ENCODE peak calls at places on chromosome 17, in seven cellular contexts. One of them, this sample, is unnamed.

GRCh38 chr17:60383379-60383778 is 8.6 kb downstream of the USP32 start:
- DNase-seq in Calu3: no peak
- DNase-seq in vagina: no peak
- DNase-seq in effector memory CD8-positive, alpha-beta T cell: no peak
- DNase-seq in H9: no peak
- DNase-seq in COLO829: no peak
- DNase-seq in iris pigment epithelial cell: peak; percentile 13
- DNase-seq in this sample: no peak

GRCh38 chr17:68954146-68954971 is 833 bp downstream of the ABCA8 start:
- DNase-seq in effector memory CD8-positive, alpha-beta T cell: no peak
- DNase-seq in COLO829: no peak
- DNase-seq in Calu3: no peak
- DNase-seq in iris pigment epithelial cell: peak; percentile 71
- DNase-seq in vagina: no peak
- DNase-seq in H9: no peak
- DNase-seq in this sample: no peak

GRCh38 chr17:27809555-27809954 is 9.2 kb upstream of the NOS2 start:
- DNase-seq in iris pigment epithelial cell: no peak
- DNase-seq in Calu3: no peak
- DNase-seq in vagina: no peak
- DNase-seq in COLO829: no peak
- DNase-seq in effector memory CD8-positive, alpha-beta T cell: no peak
- DNase-seq in H9: no peak
- DNase-seq in this sample: no peak

GRCh38 chr17:8991514-8992285 is 26.2 kb upstream of the PIK3R5 start:
- DNase-seq in Calu3: peak; percentile 71
- DNase-seq in effector memory CD8-positive, alpha-beta T cell: peak; percentile 65
- DNase-seq in H9: peak; percentile 84
- DNase-seq in vagina: no peak
- DNase-seq in iris pigment epithelial cell: peak; percentile 67
- DNase-seq in COLO829: peak; percentile 38
- DNase-seq in this sample: peak; percentile 95

GRCh38 chr17:74386397-74386796 is 19.1 kb downstream of the GPR142 start:
- DNase-seq in iris pigment epithelial cell: no peak
- DNase-seq in effector memory CD8-positive, alpha-beta T cell: no peak
- DNase-seq in Calu3: no peak
- DNase-seq in COLO829: no peak
- DNase-seq in vagina: no peak
- DNase-seq in H9: no peak
- DNase-seq in this sample: no peak

GRCh38 chr17:1003972-1004768 is 7.2 kb downstream of the TIMM22 start:
- DNase-seq in COLO829: no peak
- DNase-seq in vagina: no peak
- DNase-seq in H9: no peak
- DNase-seq in effector memory CD8-positive, alpha-beta T cell: no peak
- DNase-seq in iris pigment epithelial cell: peak; percentile 29
- DNase-seq in Calu3: no peak
- DNase-seq in this sample: no peak

GRCh38 chr17:29697371-29697770 is 74.7 kb upstream of the CORO6 start:
- DNase-seq in Calu3: no peak
- DNase-seq in COLO829: no peak
- DNase-seq in H9: no peak
- DNase-seq in iris pigment epithelial cell: no peak
- DNase-seq in effector memory CD8-positive, alpha-beta T cell: no peak
- DNase-seq in vagina: no peak
- DNase-seq in this sample: no peak

GRCh38 chr17:76643553-76644148 is at the start of gene ST6GALNAC1:
- DNase-seq in Calu3: peak; percentile 68
- DNase-seq in COLO829: no peak
- DNase-seq in iris pigment epithelial cell: no peak
- DNase-seq in H9: no peak
- DNase-seq in effector memory CD8-positive, alpha-beta T cell: no peak
- DNase-seq in vagina: no peak
- DNase-seq in this sample: no peak

GRCh38 chr17:79843917-79844815 is 4.9 kb upstream of the CBX4 start:
- DNase-seq in iris pigment epithelial cell: peak; percentile 74
- DNase-seq in Calu3: peak; percentile 73
- DNase-seq in H9: peak; percentile 70
- DNase-seq in vagina: no peak
- DNase-seq in effector memory CD8-positive, alpha-beta T cell: no peak
- DNase-seq in COLO829: peak; percentile 42
- DNase-seq in this sample: peak; percentile 89

GRCh38 chr17:52383493-52384100 is 225.1 kb upstream of the CA10 start:
- DNase-seq in Calu3: peak; percentile 17
- DNase-seq in iris pigment epithelial cell: peak; percentile 25
- DNase-seq in H9: peak; percentile 89
- DNase-seq in COLO829: peak; percentile 59
- DNase-seq in vagina: no peak
- DNase-seq in effector memory CD8-positive, alpha-beta T cell: no peak
- DNase-seq in this sample: peak; percentile 96

GRCh38 chr17:63116967-63117366 is 150.9 kb downstream of the TANC2 start:
- DNase-seq in H9: no peak
- DNase-seq in vagina: no peak
- DNase-seq in iris pigment epithelial cell: peak; percentile 29
- DNase-seq in COLO829: no peak
- DNase-seq in effector memory CD8-positive, alpha-beta T cell: no peak
- DNase-seq in Calu3: peak; percentile 58
- DNase-seq in this sample: no peak

GRCh38 chr17:1776857-1777256 is 15.0 kb downstream of the SERPINF1 start:
- DNase-seq in Calu3: no peak
- DNase-seq in iris pigment epithelial cell: no peak
- DNase-seq in effector memory CD8-positive, alpha-beta T cell: no peak
- DNase-seq in H9: no peak
- DNase-seq in vagina: no peak
- DNase-seq in COLO829: no peak
- DNase-seq in this sample: no peak

GRCh38 chr17:177762-178161 is 3.7 kb downstream of the DOC2B start:
- DNase-seq in H9: no peak
- DNase-seq in iris pigment epithelial cell: no peak
- DNase-seq in effector memory CD8-positive, alpha-beta T cell: no peak
- DNase-seq in Calu3: no peak
- DNase-seq in vagina: no peak
- DNase-seq in COLO829: no peak
- DNase-seq in this sample: no peak

GRCh38 chr17:17751996-17752821 is 71.0 kb downstream of the RAI1 start:
- DNase-seq in iris pigment epithelial cell: peak; percentile 95
- DNase-seq in COLO829: peak; percentile 96
- DNase-seq in H9: peak; percentile 100
- DNase-seq in vagina: no peak
- DNase-seq in Calu3: peak; percentile 94
- DNase-seq in effector memory CD8-positive, alpha-beta T cell: peak; percentile 97
- DNase-seq in this sample: peak; percentile 100

GRCh38 chr17:1486802-1487695 is 5.4 kb downstream of the MYO1C start:
- DNase-seq in effector memory CD8-positive, alpha-beta T cell: peak; percentile 68
- DNase-seq in iris pigment epithelial cell: peak; percentile 54
- DNase-seq in vagina: no peak
- DNase-seq in Calu3: peak; percentile 87
- DNase-seq in COLO829: no peak
- DNase-seq in H9: peak; percentile 89
- DNase-seq in this sample: peak; percentile 92

GRCh38 chr17:37067555-37068111 is 118.9 kb downstream of the AATF start:
- DNase-seq in COLO829: no peak
- DNase-seq in H9: no peak
- DNase-seq in effector memory CD8-positive, alpha-beta T cell: no peak
- DNase-seq in vagina: no peak
- DNase-seq in iris pigment epithelial cell: peak; percentile 91
- DNase-seq in Calu3: peak; percentile 94
- DNase-seq in this sample: peak; percentile 68

GRCh38 chr17:18184143-18185007 is 747 bp downstream of the ALKBH5 start:
- DNase-seq in H9: peak; percentile 61
- DNase-seq in COLO829: no peak
- DNase-seq in vagina: no peak
- DNase-seq in effector memory CD8-positive, alpha-beta T cell: peak; percentile 74
- DNase-seq in Calu3: peak; percentile 13
- DNase-seq in iris pigment epithelial cell: peak; percentile 56
- DNase-seq in this sample: peak; percentile 87

GRCh38 chr17:6639651-6640535 is 618 bp downstream of the KIAA0753 start:
- DNase-seq in H9: peak; percentile 52
- DNase-seq in Calu3: peak; percentile 23
- DNase-seq in effector memory CD8-positive, alpha-beta T cell: no peak
- DNase-seq in COLO829: no peak
- DNase-seq in iris pigment epithelial cell: peak; percentile 62
- DNase-seq in vagina: no peak
- DNase-seq in this sample: peak; percentile 80

GRCh38 chr17:78643326-78643725 is 66.1 kb upstream of the DNAH17 start:
- DNase-seq in H9: no peak
- DNase-seq in vagina: no peak
- DNase-seq in iris pigment epithelial cell: no peak
- DNase-seq in Calu3: no peak
- DNase-seq in effector memory CD8-positive, alpha-beta T cell: no peak
- DNase-seq in COLO829: no peak
- DNase-seq in this sample: peak; percentile 35

GRCh38 chr17:13510062-13510461 is 91.7 kb downstream of the HS3ST3A1 start:
- DNase-seq in vagina: no peak
- DNase-seq in COLO829: no peak
- DNase-seq in Calu3: no peak
- DNase-seq in H9: no peak
- DNase-seq in effector memory CD8-positive, alpha-beta T cell: no peak
- DNase-seq in iris pigment epithelial cell: no peak
- DNase-seq in this sample: peak; percentile 58

GRCh38 chr17:81996757-81997441 is 19.5 kb downstream of the ASPSCR1 start:
- DNase-seq in H9: no peak
- DNase-seq in iris pigment epithelial cell: no peak
- DNase-seq in Calu3: no peak
- DNase-seq in COLO829: no peak
- DNase-seq in vagina: no peak
- DNase-seq in effector memory CD8-positive, alpha-beta T cell: no peak
- DNase-seq in this sample: no peak

GRCh38 chr17:17836818-17837379 is at the start of gene SREBF1:
- DNase-seq in vagina: no peak
- DNase-seq in COLO829: no peak
- DNase-seq in iris pigment epithelial cell: peak; percentile 53
- DNase-seq in H9: peak; percentile 87
- DNase-seq in Calu3: peak; percentile 57
- DNase-seq in effector memory CD8-positive, alpha-beta T cell: peak; percentile 58
- DNase-seq in this sample: peak; percentile 90

GRCh38 chr17:559699-560378 is 154.8 kb downstream of the VPS53 start:
- DNase-seq in H9: no peak
- DNase-seq in effector memory CD8-positive, alpha-beta T cell: no peak
- DNase-seq in vagina: no peak
- DNase-seq in Calu3: no peak
- DNase-seq in iris pigment epithelial cell: peak; percentile 98
- DNase-seq in COLO829: peak; percentile 94
- DNase-seq in this sample: no peak

GRCh38 chr17:62085511-62086408 is 20.7 kb upstream of the MED13 start:
- DNase-seq in vagina: no peak
- DNase-seq in COLO829: no peak
- DNase-seq in effector memory CD8-positive, alpha-beta T cell: no peak
- DNase-seq in iris pigment epithelial cell: peak; percentile 33
- DNase-seq in Calu3: no peak
- DNase-seq in H9: no peak
- DNase-seq in this sample: no peak

GRCh38 chr17:57186231-57187019 is 69.9 kb upstream of the MSI2 start:
- DNase-seq in H9: no peak
- DNase-seq in Calu3: no peak
- DNase-seq in effector memory CD8-positive, alpha-beta T cell: no peak
- DNase-seq in vagina: no peak
- DNase-seq in COLO829: no peak
- DNase-seq in iris pigment epithelial cell: no peak
- DNase-seq in this sample: peak; percentile 33

GRCh38 chr17:80030730-80031410 is 4.8 kb downstream of the TBC1D16 start:
- DNase-seq in iris pigment epithelial cell: no peak
- DNase-seq in COLO829: no peak
- DNase-seq in effector memory CD8-positive, alpha-beta T cell: no peak
- DNase-seq in vagina: no peak
- DNase-seq in H9: no peak
- DNase-seq in Calu3: peak; percentile 80
- DNase-seq in this sample: no peak

GRCh38 chr17:37824534-37825485 is 80.0 kb upstream of the HNF1B start:
- DNase-seq in H9: peak; percentile 84
- DNase-seq in COLO829: peak; percentile 82
- DNase-seq in effector memory CD8-positive, alpha-beta T cell: no peak
- DNase-seq in iris pigment epithelial cell: peak; percentile 75
- DNase-seq in Calu3: peak; percentile 76
- DNase-seq in vagina: no peak
- DNase-seq in this sample: peak; percentile 94

GRCh38 chr17:34235389-34236028 is 19.6 kb upstream of the CCL2 start:
- DNase-seq in iris pigment epithelial cell: no peak
- DNase-seq in vagina: no peak
- DNase-seq in Calu3: no peak
- DNase-seq in effector memory CD8-positive, alpha-beta T cell: no peak
- DNase-seq in COLO829: no peak
- DNase-seq in H9: no peak
- DNase-seq in this sample: peak; percentile 82

GRCh38 chr17:7355053-7355452 is at the start of gene TMEM95:
- DNase-seq in Calu3: no peak
- DNase-seq in effector memory CD8-positive, alpha-beta T cell: no peak
- DNase-seq in iris pigment epithelial cell: no peak
- DNase-seq in COLO829: no peak
- DNase-seq in vagina: no peak
- DNase-seq in H9: no peak
- DNase-seq in this sample: no peak

GRCh38 chr17:66755101-66755943 is 79.6 kb upstream of the CACNG5 start:
- DNase-seq in iris pigment epithelial cell: no peak
- DNase-seq in Calu3: no peak
- DNase-seq in COLO829: no peak
- DNase-seq in effector memory CD8-positive, alpha-beta T cell: no peak
- DNase-seq in vagina: no peak
- DNase-seq in H9: no peak
- DNase-seq in this sample: no peak

GRCh38 chr17:47956818-47957590 is 679 bp downstream of the PRR15L start:
- DNase-seq in vagina: no peak
- DNase-seq in iris pigment epithelial cell: no peak
- DNase-seq in H9: no peak
- DNase-seq in effector memory CD8-positive, alpha-beta T cell: no peak
- DNase-seq in COLO829: no peak
- DNase-seq in Calu3: no peak
- DNase-seq in this sample: no peak

GRCh38 chr17:21592774-21593173 is 99.5 kb upstream of the KCNJ18 start:
- DNase-seq in effector memory CD8-positive, alpha-beta T cell: no peak
- DNase-seq in Calu3: no peak
- DNase-seq in iris pigment epithelial cell: no peak
- DNase-seq in COLO829: no peak
- DNase-seq in vagina: no peak
- DNase-seq in H9: no peak
- DNase-seq in this sample: no peak

GRCh38 chr17:82348866-82349265 is 10.2 kb upstream of the TEX19 start:
- DNase-seq in Calu3: no peak
- DNase-seq in vagina: no peak
- DNase-seq in COLO829: no peak
- DNase-seq in iris pigment epithelial cell: no peak
- DNase-seq in effector memory CD8-positive, alpha-beta T cell: no peak
- DNase-seq in H9: no peak
- DNase-seq in this sample: no peak

GRCh38 chr17:82267575-82268379 is 5.7 kb downstream of the CSNK1D start:
- DNase-seq in Calu3: peak; percentile 90
- DNase-seq in effector memory CD8-positive, alpha-beta T cell: no peak
- DNase-seq in COLO829: peak; percentile 51
- DNase-seq in vagina: no peak
- DNase-seq in H9: no peak
- DNase-seq in iris pigment epithelial cell: peak; percentile 97
- DNase-seq in this sample: no peak

GRCh38 chr17:2025220-2025621 is at the start of gene RTN4RL1:
- DNase-seq in effector memory CD8-positive, alpha-beta T cell: peak; percentile 56
- DNase-seq in Calu3: peak; percentile 27
- DNase-seq in COLO829: no peak
- DNase-seq in vagina: no peak
- DNase-seq in iris pigment epithelial cell: peak; percentile 32
- DNase-seq in H9: peak; percentile 78
- DNase-seq in this sample: peak; percentile 90

GRCh38 chr17:44115585-44116415 is 7.6 kb downstream of the HDAC5 start:
- DNase-seq in vagina: no peak
- DNase-seq in iris pigment epithelial cell: peak; percentile 28
- DNase-seq in effector memory CD8-positive, alpha-beta T cell: no peak
- DNase-seq in Calu3: peak; percentile 70
- DNase-seq in H9: no peak
- DNase-seq in COLO829: peak; percentile 48
- DNase-seq in this sample: peak; percentile 88

GRCh38 chr17:3534881-3535252 is 22.7 kb downstream of the TRPV3 start:
- DNase-seq in COLO829: no peak
- DNase-seq in effector memory CD8-positive, alpha-beta T cell: no peak
- DNase-seq in H9: peak; percentile 90
- DNase-seq in vagina: no peak
- DNase-seq in iris pigment epithelial cell: no peak
- DNase-seq in Calu3: no peak
- DNase-seq in this sample: peak; percentile 87

GRCh38 chr17:40072481-40073346 is 9.9 kb downstream of the THRA start:
- DNase-seq in COLO829: no peak
- DNase-seq in vagina: no peak
- DNase-seq in iris pigment epithelial cell: no peak
- DNase-seq in H9: peak; percentile 33
- DNase-seq in effector memory CD8-positive, alpha-beta T cell: no peak
- DNase-seq in Calu3: peak; percentile 81
- DNase-seq in this sample: no peak